ENCODE peak calls at places on chromosomes 1 and 21, in five cellular contexts. K, L, I, W and N are unnamed samples.

GRCh38 chr1:219324629-219325367 is 151.1 kb downstream of the LYPLAL1 start:
- DNase-seq in K (peak; percentile 43), L (no peak), I (peak; percentile 98), W (peak; percentile 85), N (peak; percentile 87)

GRCh38 chr21:37032877-37033471 is 26.5 kb downstream of the RIPPLY3 start:
- DNase-seq in K (peak; percentile 30), L (no peak), I (peak; percentile 81), W (peak; percentile 14), N (peak; percentile 51)

GRCh38 chr1:228004331-228004871 is 2.4 kb upstream of the WNT3A start:
- DNase-seq in K (peak; percentile 54), L (peak; percentile 53), I (no peak), W (no peak), N (peak; percentile 12)

GRCh38 chr1:9371391-9371935 is 78.8 kb downstream of the SPSB1 start:
- DNase-seq in K (no peak), L (no peak), I (peak; percentile 81), W (peak; percentile 59), N (peak; percentile 79)

GRCh38 chr1:50060279-50060678 is 36.5 kb upstream of the AGBL4 start:
- DNase-seq in K (no peak), L (no peak), I (no peak), W (no peak), N (no peak)

GRCh38 chr1:167514278-167514677 is 4.1 kb downstream of the CD247 start:
- DNase-seq in K (no peak), L (no peak), I (no peak), W (no peak), N (no peak)

GRCh38 chr1:26981146-26981846 is 12.2 kb upstream of the TRNP1 start:
- DNase-seq in K (no peak), L (no peak), I (no peak), W (no peak), N (no peak)

GRCh38 chr1:29836626-29837305 is 600.4 kb downstream of the PTPRU start:
- DNase-seq in K (no peak), L (no peak), I (no peak), W (no peak), N (no peak)

GRCh38 chr1:165490175-165490574 is 45.2 kb upstream of the RXRG start:
- DNase-seq in K (no peak), L (no peak), I (no peak), W (no peak), N (no peak)

GRCh38 chr1:51344602-51345299 is 14.4 kb upstream of the TTC39A start:
- DNase-seq in K (no peak), L (no peak), I (no peak), W (no peak), N (no peak)

GRCh38 chr21:19343711-19344110 is 940.1 kb upstream of the TMPRSS15 start:
- DNase-seq in K (no peak), L (no peak), I (no peak), W (no peak), N (no peak)

GRCh38 chr1:206551985-206552325 is 44.6 kb downstream of the RASSF5 start:
- DNase-seq in K (no peak), L (no peak), I (no peak), W (no peak), N (no peak)

GRCh38 chr1:163875927-163876320 is 554.2 kb downstream of the NUF2 start:
- DNase-seq in K (peak; percentile 9), L (no peak), I (peak; percentile 4), W (peak; percentile 70), N (peak; percentile 97)

GRCh38 chr1:64505944-64506658 is 36.2 kb downstream of the CACHD1 start:
- DNase-seq in K (peak; percentile 18), L (no peak), I (no peak), W (no peak), N (no peak)

GRCh38 chr1:52590275-52590674 is 11.9 kb upstream of the GPX7 start:
- DNase-seq in K (no peak), L (no peak), I (no peak), W (no peak), N (no peak)

GRCh38 chr1:34754878-34755637 is at the start of gene GJB5:
- DNase-seq in K (no peak), L (no peak), I (no peak), W (no peak), N (no peak)

GRCh38 chr1:230144765-230145504 is 77.9 kb downstream of the GALNT2 start:
- DNase-seq in K (no peak), L (no peak), I (no peak), W (no peak), N (no peak)

GRCh38 chr1:235327559-235328270 is at the start of gene ARID4B:
- DNase-seq in K (no peak), L (no peak), I (no peak), W (no peak), N (no peak)

GRCh38 chr1:32954183-32954582 is 10.4 kb downstream of the RNF19B start:
- DNase-seq in K (no peak), L (no peak), I (no peak), W (no peak), N (no peak)

GRCh38 chr1:207997486-207998268 is 86.8 kb upstream of the CD34 start:
- DNase-seq in K (peak; percentile 69), L (peak; percentile 48), I (peak; percentile 68), W (no peak), N (peak; percentile 71)

GRCh38 chr1:46530791-46531409 is 20.5 kb downstream of the KNCN start:
- DNase-seq in K (peak; percentile 26), L (no peak), I (no peak), W (no peak), N (no peak)

GRCh38 chr1:109923131-109923945 is 12.7 kb downstream of the CSF1 start:
- DNase-seq in K (no peak), L (peak; percentile 13), I (no peak), W (no peak), N (no peak)

GRCh38 chr1:11804666-11805453 is 904 bp downstream of the MTHFR start:
- DNase-seq in K (no peak), L (no peak), I (peak; percentile 56), W (no peak), N (peak; percentile 31)

GRCh38 chr1:12142891-12143630 is 23.7 kb upstream of the TNFRSF1B start:
- DNase-seq in K (no peak), L (no peak), I (no peak), W (no peak), N (no peak)

GRCh38 chr1:204673909-204674701 is 11.4 kb downstream of the LRRN2 start:
- DNase-seq in K (no peak), L (no peak), I (no peak), W (no peak), N (no peak)

GRCh38 chr21:31752352-31752751 is 20.4 kb upstream of the SCAF4 start:
- DNase-seq in K (peak; percentile 4), L (no peak), I (peak; percentile 45), W (no peak), N (peak; percentile 35)

GRCh38 chr21:44888581-44889550 is 15.4 kb upstream of the PTTG1IP start:
- DNase-seq in K (no peak), L (no peak), I (no peak), W (no peak), N (no peak)

GRCh38 chr1:248825573-248825908 is 174 bp downstream of the SH3BP5L start:
- DNase-seq in K (no peak), L (no peak), I (no peak), W (no peak), N (no peak)

GRCh38 chr1:161307230-161307768 is 2.5 kb downstream of the MPZ start:
- DNase-seq in K (peak; percentile 29), L (peak; percentile 58), I (peak; percentile 50), W (no peak), N (peak; percentile 41)

GRCh38 chr1:165279831-165280351 is 76.6 kb downstream of the LMX1A start:
- DNase-seq in K (no peak), L (no peak), I (no peak), W (no peak), N (no peak)

GRCh38 chr21:17139696-17140095 is 373.1 kb upstream of the CXADR start:
- DNase-seq in K (no peak), L (no peak), I (no peak), W (no peak), N (no peak)
- H3K4me3 ChIP-seq in K (peak overlapping the region; percentile 41), L (peak overlapping the region; percentile 28), I (no peak overlapping the region), W (no peak overlapping the region), N (no peak overlapping the region)

DNA sequence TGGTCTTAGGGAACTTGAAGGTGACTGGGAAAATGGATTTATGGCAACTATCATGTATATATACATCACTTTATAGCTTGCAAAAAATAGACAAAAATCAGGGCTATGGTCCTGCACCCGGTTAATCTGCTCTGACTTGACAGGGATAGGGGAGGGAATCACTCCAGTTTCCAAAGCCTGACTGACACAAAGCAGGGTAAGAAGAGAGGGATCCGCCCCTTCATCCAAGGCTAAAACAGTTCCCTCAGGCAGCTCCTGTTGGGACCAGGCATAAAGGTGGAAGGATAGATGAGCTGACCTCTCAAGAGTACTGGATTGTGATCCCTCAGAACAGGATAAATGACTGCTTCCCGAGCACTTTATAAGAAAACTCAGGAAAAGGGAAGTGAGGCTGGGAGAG is 1.4 kb downstream of the PBXIP1 start:
- DNase-seq in K (no peak), L (no peak), I (no peak), W (no peak), N (no peak)
- H3K4me3 ChIP-seq in K (no peak overlapping the region), L (peak overlapping the region; percentile 72), I (no peak overlapping the region), W (peak overlapping the region; percentile 66), N (no peak overlapping the region)

GRCh38 chr1:78619029-78619428 is 1.2 kb upstream of the IFI44L start:
- DNase-seq in K (no peak), L (no peak), I (no peak), W (no peak), N (no peak)
- H3K4me3 ChIP-seq in K (no peak overlapping the region), L (no peak overlapping the region), I (no peak overlapping the region), W (no peak overlapping the region), N (peak overlapping the region; percentile 54)

GRCh38 chr1:7679873-7680790 is 91.0 kb upstream of the VAMP3 start:
- DNase-seq in K (peak; percentile 21), L (no peak), I (peak; percentile 13), W (no peak), N (peak; percentile 14)
- H3K4me3 ChIP-seq in K (peak overlapping the region; percentile 79), L (no peak overlapping the region), I (peak overlapping the region; percentile 81), W (peak overlapping the region; percentile 60), N (peak overlapping the region; percentile 59)

DNA sequence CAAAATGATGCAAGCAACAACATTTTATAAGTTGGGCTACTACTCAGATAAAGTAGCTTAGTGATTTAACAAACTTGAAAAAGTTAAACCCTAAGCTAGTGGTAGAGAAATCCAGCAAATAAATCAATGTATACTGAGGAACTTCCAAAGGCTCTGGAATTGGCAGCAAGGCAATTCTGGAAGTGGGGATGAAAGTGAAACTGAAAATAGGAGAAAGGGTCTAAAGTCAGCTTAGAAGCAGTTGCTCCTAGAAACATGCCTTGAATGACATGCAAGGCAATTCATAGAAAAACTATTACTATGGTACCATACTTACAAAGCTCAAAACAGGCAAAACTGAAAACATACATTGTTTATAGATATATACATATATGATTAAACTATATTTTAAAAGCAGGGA is 89.9 kb upstream of the CAMK1G start:
- DNase-seq in K (no peak), L (no peak), I (no peak), W (no peak), N (no peak)
- H3K4me3 ChIP-seq in K (no peak overlapping the region), L (no peak overlapping the region), I (no peak overlapping the region), W (no peak overlapping the region), N (no peak overlapping the region)